ENCODE peak calls at places on chromosome 20, in four cellular contexts. W is osteoblast, X is neural progenitor cell, C is left ventricle myocardium inferior. S is an unnamed sample.

GRCh38 chr20:36541227-36542018 is at the start of gene MYL9:
- DNase-seq in W (peak), X (peak), C (peak), S (peak)

GRCh38 chr20:31713312-31714049 is 9.2 kb downstream of the BCL2L1 start:
- DNase-seq in W (peak), X (no peak), C (peak), S (peak)

GRCh38 chr20:57433658-57434389 is 42.6 kb downstream of the RBM38 start:
- DNase-seq in W (no peak), X (no peak), C (no peak), S (no peak)

GRCh38 chr20:258963-259362 is 1.4 kb downstream of the DEFB132 start:
- DNase-seq in W (peak), X (no peak), C (no peak), S (no peak)

GRCh38 chr20:22106308-22106938 is 401.0 kb downstream of the PAX1 start:
- DNase-seq in W (peak), X (peak), C (no peak), S (no peak)

GRCh38 chr20:19975436-19975799 is 41.7 kb upstream of the NAA20 start:
- DNase-seq in W (no peak), X (no peak), C (peak), S (peak)

GRCh38 chr20:33985280-33985679 is 8.4 kb upstream of the RALY start:
- DNase-seq in W (no peak), X (no peak), C (no peak), S (no peak)

GRCh38 chr20:16455296-16455695 is 118.0 kb downstream of the KIF16B start:
- DNase-seq in W (no peak), X (no peak), C (no peak), S (no peak)

GRCh38 chr20:56932575-56933330 is 303.6 kb downstream of the TFAP2C start:
- DNase-seq in W (no peak), X (no peak), C (no peak), S (no peak)

GRCh38 chr20:20267685-20268429 is 100.0 kb upstream of the INSM1 start:
- DNase-seq in W (no peak), X (no peak), C (no peak), S (no peak)

GRCh38 chr20:40160151-40160550 is 528.9 kb downstream of the MAFB start:
- DNase-seq in W (peak), X (peak), C (peak), S (peak)

GRCh38 chr20:6660441-6660840 is 107.0 kb upstream of the BMP2 start:
- DNase-seq in W (no peak), X (no peak), C (no peak), S (no peak)

GRCh38 chr20:57902478-57902877 is 192.7 kb upstream of the PMEPA1 start:
- DNase-seq in W (peak), X (no peak), C (no peak), S (no peak)

GRCh38 chr20:2453792-2454191 is 16.8 kb downstream of the SNRPB start:
- DNase-seq in W (no peak), X (no peak), C (no peak), S (no peak)

GRCh38 chr20:62214067-62214466 is 6.0 kb downstream of the HRH3 start:
- DNase-seq in W (no peak), X (no peak), C (no peak), S (no peak)
- H3K27ac ChIP-seq in W (no peak), X (no peak), C (no peak), S (no peak)

GRCh38 chr20:62047666-62048345 is 17.9 kb downstream of the TAF4 start:
- DNase-seq in W (peak), X (no peak), C (no peak), S (peak)
- H3K27ac ChIP-seq in W (no peak), X (no peak), C (no peak), S (no peak)

DNA sequence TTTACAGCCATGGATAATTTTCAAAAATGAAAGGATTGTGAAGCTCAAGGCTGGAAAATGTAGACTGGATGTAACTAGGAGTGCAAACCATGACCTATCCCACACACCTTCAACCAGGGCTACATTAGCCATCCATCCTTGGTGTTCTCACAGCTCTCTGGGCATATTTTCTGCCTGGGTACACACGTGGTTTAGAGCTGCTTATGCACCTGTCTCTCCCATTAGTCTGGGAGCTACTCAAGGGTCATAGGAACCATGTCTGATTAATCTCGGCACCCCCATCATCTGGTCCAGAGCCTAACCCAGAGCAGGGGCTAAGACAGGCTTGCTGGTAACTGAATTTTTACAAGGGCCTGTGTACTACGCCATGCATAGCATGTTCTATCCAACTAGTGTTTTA is 25.2 kb upstream of the FAM83C start:
- DNase-seq in W (no peak), X (no peak), C (no peak), S (no peak)
- H3K27ac ChIP-seq in W (peak), X (no peak), C (no peak), S (peak)

DNA sequence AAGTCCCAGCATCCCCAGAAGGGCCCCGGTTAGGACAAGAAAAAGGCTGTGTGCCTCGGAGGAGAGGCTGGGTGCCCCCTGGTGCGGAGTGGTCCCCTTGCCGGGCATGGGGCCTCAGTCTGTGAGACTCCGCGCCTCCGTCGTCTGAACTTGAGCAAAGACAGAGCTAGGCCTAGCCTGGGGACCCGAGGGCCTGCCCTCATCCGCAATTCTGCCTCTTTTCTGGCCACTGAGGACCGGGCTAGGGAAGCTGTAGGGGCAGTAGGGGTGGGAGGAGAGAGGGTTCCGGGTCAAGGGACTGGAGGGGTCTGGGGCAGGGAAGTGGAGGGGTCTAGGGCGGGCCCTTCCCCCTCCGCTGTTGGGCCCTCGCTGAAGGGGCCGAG is 550 bp upstream of the HSPA12B start:
- DNase-seq in W (peak), X (no peak), C (no peak), S (peak)
- H3K27ac ChIP-seq in W (no peak), X (no peak), C (peak), S (no peak)

DNA sequence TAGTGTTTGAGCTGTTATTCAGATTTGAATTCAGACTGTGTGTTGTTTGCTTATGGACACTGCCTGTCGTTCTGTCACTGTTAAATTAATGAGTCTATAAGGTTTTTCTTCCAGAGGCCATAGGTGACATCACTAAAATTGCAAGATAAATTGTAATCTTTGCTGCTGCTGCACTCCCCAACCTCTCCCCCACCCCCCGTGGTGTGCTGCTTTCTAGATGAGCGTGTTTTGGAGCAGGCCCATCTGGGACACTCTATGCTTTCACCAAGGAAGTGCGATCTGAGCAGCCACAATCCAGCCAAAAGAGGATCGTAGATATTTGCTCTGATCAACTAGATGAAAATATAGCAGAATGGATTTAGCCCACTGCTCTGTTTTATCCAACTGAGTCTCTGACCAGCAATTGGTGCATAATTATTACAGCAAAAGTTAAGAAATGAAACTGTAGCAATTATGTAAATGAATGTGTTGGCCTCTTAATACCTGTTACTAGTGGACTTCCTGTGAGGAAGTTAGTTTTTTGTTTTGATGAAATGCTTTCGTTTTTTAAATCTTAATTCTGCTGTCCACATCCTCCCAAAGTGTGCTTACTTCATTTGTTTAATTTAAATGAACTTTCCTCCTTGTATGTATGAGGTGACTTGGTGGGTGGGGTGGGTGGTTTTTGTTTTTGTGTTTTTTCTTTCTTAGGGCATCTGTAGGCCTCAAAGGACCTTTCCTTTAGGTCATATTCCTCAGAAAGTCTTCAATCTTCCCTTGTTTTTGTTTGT is 58.1 kb downstream of the RPRD1B start:
- DNase-seq in W (no peak), X (no peak), C (no peak), S (no peak)
- H3K27ac ChIP-seq in W (peak), X (peak), C (peak), S (peak)

GRCh38 chr20:41690702-41691101 is 72.5 kb upstream of the CHD6 start:
- DNase-seq in W (no peak), X (no peak), C (no peak), S (no peak)
- H3K27ac ChIP-seq in W (no peak), X (no peak), C (no peak), S (no peak)

GRCh38 chr20:17559338-17559737 is 10.5 kb upstream of the DSTN start:
- DNase-seq in W (no peak), X (no peak), C (no peak), S (no peak)
- H3K27ac ChIP-seq in W (peak), X (no peak), C (peak), S (peak)

DNA sequence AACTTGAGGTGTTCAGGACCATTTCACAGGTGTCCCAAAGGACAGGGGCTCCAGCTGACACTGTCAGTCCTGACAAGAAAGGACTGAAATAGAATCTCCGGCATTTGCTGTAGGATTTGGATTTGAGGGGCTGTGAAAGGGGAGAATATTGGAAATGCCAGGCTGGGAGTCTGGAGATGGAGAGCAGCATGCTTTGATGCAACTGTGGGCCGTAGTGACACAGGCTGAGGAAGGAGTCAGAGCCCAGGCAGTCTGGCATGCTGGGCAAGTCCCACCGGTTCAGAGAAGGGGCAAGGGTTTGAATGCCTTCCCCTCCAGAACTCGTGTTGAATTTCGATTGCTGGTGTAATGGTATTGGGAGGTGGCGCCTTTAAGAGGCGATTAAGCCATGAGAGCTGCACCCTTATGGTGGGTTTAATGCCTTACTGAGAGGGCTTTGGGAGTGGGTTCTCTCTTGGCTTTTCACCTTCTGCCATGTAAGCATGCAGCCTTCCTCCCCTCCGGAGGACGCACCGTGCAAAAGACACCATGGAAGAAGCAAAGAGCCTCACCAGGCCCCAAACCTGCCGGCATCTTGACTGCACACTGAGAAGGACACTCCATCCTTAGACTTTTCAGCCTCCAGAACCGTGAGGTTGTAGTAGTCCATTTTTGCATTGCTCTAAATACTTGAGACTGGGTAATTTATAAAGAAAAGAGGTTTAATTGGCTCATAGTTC is 9.4 kb upstream of the PYGB start:
- DNase-seq in W (peak), X (no peak), C (no peak), S (peak)
- H3K27ac ChIP-seq in W (peak), X (no peak), C (peak), S (peak)

GRCh38 chr20:51312480-51312783 is 230.1 kb downstream of the NFATC2 start:
- DNase-seq in W (no peak), X (no peak), C (no peak), S (no peak)
- H3K27ac ChIP-seq in W (no peak), X (no peak), C (no peak), S (no peak)

S was measured in sigmoid colon.